ENCODE peak calls at places on chromosomes 12 and 14, in six cellular contexts. P is HepG2, F is HCT116, B is H1, I is K562, D is GM12878. N is an unnamed sample.

GRCh38 chr12:42744539-42745156 is 155.1 kb upstream of the PRICKLE1 start:
- DNase-seq in P (no peak), F (no peak), B (no peak), I (no peak), D (no peak), N (no peak)

GRCh38 chr12:115840159-115840558 is 437.3 kb downstream of the MED13L start:
- DNase-seq in P (peak), F (no peak), B (no peak), I (no peak), D (no peak), N (no peak)

GRCh38 chr14:51730674-51731073 is 79.0 kb downstream of the FRMD6 start:
- DNase-seq in P (no peak), F (no peak), B (no peak), I (no peak), D (no peak), N (no peak)

GRCh38 chr14:28577187-28577586 is 189.4 kb upstream of the FOXG1 start:
- DNase-seq in P (no peak), F (no peak), B (no peak), I (no peak), D (no peak), N (no peak)

GRCh38 chr12:52539024-52539820 is 13.7 kb downstream of the KRT71 start:
- DNase-seq in P (no peak), F (no peak), B (no peak), I (no peak), D (no peak), N (no peak)

GRCh38 chr14:62604524-62604923 is 440.7 kb downstream of the KCNH5 start:
- DNase-seq in P (no peak), F (no peak), B (no peak), I (no peak), D (no peak), N (no peak)

GRCh38 chr12:81797100-81797499 is 38.0 kb upstream of the PPFIA2 start:
- DNase-seq in P (peak), F (peak), B (no peak), I (no peak), D (no peak), N (peak)

GRCh38 chr12:45388545-45388944 is 172.7 kb downstream of the ANO6 start:
- DNase-seq in P (peak), F (peak), B (no peak), I (peak), D (no peak), N (peak)

GRCh38 chr12:32454866-32455265 is 55.5 kb downstream of the FGD4 start:
- DNase-seq in P (no peak), F (no peak), B (peak), I (no peak), D (no peak), N (peak)

GRCh38 chr14:93712838-93713724 is 75.2 kb downstream of the PRIMA1 start:
- DNase-seq in P (no peak), F (no peak), B (no peak), I (no peak), D (no peak), N (no peak)
- TF ChIP-seq ZNF274 in P (no peak), F (no peak), B (no peak), I (no peak), D (no peak), N (no peak)

GRCh38 chr12:14643247-14643646 is 53.2 kb downstream of the GUCY2C start:
- DNase-seq in P (no peak), F (no peak), B (no peak), I (no peak), D (no peak), N (no peak)

GRCh38 chr12:14650791-14651190 is 45.6 kb downstream of the GUCY2C start:
- DNase-seq in P (no peak), F (no peak), B (no peak), I (no peak), D (no peak), N (no peak)

GRCh38 chr12:14651371-14651770 is 45.0 kb downstream of the GUCY2C start:
- DNase-seq in P (no peak), F (no peak), B (no peak), I (no peak), D (no peak), N (no peak)

DNA sequence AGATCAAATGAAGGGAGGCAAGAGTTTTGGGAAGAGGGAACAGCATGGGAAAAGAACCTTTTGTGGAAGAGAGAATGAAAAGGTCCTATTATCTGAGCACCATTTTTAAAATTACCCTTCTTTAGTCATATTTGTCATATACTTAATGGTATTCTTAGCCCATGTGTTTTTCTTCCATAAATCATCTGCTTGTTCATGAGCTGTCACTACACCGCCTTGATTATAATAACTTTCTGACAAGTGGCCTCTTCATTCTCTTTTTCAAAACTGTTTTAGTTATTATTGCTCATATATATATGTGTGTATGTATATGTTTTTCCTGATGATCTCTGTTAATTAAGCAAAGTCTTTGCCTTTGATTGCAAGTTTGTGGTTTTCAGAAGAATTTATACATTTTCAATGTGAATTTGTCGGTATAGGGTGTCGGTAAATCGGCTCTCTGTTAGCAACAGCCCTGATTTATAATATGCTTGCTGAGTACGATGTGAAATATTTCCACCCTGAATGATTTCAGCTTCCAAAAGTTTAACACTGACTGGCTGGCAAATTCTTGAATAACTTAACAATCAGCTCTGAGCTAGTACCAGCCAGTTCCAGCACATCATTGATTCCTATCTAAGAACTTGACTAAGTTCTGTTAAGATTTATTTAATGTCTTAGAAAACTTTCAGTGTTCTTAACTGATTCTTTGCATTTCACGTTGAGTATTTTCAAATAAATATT is 49.2 kb downstream of the GUCY2C start:
- DNase-seq in P (no peak), F (no peak), B (no peak), I (no peak), D (no peak), N (no peak)
- TF ChIP-seq ZNF274 in P (no peak), F (no peak), B (no peak), I (no peak), D (no peak), N (no peak)

GRCh38 chr12:76010732-76011458 is 20.7 kb downstream of the PHLDA1 start:
- DNase-seq in P (peak), F (no peak), B (no peak), I (no peak), D (no peak), N (no peak)
- TF ChIP-seq ZNF274 in P (no peak), F (no peak), B (no peak), I (no peak), D (no peak), N (no peak)

DNA sequence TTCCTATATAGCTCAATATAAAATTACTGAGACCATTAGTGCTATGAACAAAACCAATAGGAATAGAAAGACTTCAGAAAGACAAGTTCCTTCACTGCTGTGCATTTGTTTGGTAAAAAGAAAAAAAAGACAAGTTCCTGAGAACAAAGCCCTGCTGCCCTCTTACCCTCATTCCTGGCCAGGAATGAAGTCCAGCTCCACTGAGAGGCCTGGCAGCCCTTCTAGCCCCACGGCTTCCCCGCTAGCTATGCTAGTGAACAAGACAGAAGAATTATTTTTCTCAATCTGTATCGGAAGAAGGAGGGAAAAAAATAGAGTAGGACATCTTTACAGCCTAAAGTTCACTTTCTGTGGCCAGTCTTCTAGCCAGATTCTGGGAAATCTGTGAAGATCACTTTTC is 1.6 kb downstream of the MFAP5 start:
- DNase-seq in P (no peak), F (no peak), B (no peak), I (no peak), D (no peak), N (no peak)
- TF ChIP-seq ZNF274 in P (no peak), F (no peak), B (no peak), I (no peak), D (no peak), N (no peak)

GRCh38 chr14:98858561-98858960 is 413.4 kb downstream of the BCL11B start:
- DNase-seq in P (no peak), F (no peak), B (no peak), I (no peak), D (no peak), N (no peak)
- TF ChIP-seq ZNF274 in P (no peak), F (no peak), B (no peak), I (no peak), D (no peak), N (no peak)

DNA sequence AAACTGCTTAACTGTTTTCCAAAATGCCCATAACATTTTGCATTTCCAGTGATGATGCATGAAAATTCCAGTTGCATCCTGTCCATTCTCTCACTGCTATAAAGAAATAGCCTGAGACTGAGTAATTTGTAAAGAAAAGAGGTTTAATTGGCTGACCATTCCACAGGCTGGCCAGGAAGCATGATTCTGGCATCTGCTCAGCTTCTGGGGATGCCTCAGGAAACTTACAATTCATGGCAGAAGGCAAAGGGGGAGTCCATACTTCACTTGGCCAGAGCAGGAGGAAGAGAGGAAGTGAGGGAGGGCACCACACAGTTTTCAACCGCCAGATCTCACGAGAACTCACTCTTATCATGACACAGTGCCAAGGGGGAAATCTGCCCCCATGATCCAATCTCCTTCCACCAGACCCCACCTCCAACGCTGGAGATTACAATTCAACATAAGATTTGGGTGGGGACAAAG is 18.2 kb upstream of the CLEC2D start:
- DNase-seq in P (no peak), F (no peak), B (no peak), I (peak), D (no peak), N (no peak)
- TF ChIP-seq ZNF274 in P (no peak), F (no peak), B (no peak), I (no peak), D (no peak), N (no peak)

DNA sequence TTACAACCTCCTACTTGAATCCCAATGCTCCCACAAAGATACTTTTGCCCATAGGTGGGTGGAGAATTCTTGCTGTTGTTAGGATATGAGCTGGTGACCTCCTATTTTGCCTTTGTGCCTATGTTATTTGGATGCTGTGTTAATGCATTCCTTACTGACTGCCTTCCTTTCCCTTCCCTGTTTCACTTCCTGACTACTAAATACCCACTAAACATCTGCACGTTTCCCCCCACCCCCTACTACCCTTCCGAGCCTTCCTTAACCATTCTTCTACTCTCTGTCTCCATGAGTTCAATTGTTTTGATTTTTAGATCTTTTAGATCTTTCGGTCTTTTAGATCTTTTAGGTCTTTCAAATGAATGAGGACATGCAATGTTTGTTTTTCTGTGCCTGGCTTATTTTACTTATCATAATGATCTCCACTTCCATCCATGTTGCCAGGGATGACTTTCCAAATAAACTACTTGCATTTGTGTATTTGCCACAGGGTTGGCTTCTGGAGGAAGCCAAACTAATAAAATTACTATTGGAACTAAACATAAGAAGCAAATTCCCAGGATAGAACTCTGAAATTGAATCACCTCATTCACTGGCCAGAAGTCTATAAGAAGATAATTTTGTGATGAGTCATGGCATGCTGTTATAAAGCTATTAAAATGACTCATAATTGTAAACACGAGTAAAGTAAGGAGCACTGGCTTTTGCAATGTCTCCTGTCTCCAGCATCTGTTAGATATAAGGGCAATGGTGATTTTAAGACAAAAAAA is 586.2 kb downstream of the LRFN5 start:
- DNase-seq in P (no peak), F (peak), B (no peak), I (no peak), D (no peak), N (no peak)
- TF ChIP-seq ZNF274 in P (no peak), F (no peak), B (no peak), I (no peak), D (no peak), N (no peak)

GRCh38 chr14:105281354-105282097 is 19.3 kb downstream of the BRF1 start:
- DNase-seq in P (peak), F (no peak), B (no peak), I (peak), D (no peak), N (no peak)
- TF ChIP-seq ZNF274 in P (no peak), F (no peak), B (no peak), I (no peak), D (no peak), N (no peak)

DNA sequence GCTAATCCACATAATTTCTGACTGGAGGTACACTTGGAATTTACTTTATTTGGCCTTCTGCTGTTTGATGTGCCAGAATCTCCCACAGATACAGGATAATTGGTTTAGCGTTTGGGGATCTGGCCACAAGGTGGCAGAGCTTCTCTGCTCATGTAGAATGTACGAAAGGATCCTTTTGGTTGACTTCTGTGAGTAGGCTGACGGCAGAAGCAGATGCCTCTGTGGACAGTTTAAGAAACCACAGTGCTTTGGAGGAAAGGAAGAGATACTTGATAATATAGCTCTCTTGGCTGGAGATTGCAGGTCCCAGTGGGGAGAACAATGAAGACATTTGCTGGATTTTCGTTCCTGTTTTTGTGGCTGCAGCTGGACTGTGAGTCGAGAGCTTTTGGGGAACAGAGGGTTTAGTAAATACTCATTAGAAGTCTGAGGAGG is 75.3 kb upstream of the OR4E1 start:
- DNase-seq in P (peak), F (peak), B (peak), I (peak), D (no peak), N (peak)
- TF ChIP-seq ZNF274 in P (no peak), F (no peak), B (no peak), I (no peak), D (no peak), N (no peak)